ENCODE peak calls at places on chromosomes 13 and 19, in seven cellular contexts. M, F, B, X, Y, H and L are unnamed samples.

GRCh38 chr13:110480161-110480560 is 81.4 kb downstream of the RAB20 start:
- DNase-seq in B (no peak), H (no peak), M (no peak), F (no peak), X (no peak), Y (no peak), L (peak)

GRCh38 chr19:11597202-11598102 is at the start of gene ZNF627:
- DNase-seq in M (peak), H (peak), F (peak), B (peak), X (peak), Y (peak), L (peak)

GRCh38 chr13:49954674-49955455 is 18.7 kb upstream of the SPRYD7 start:
- DNase-seq in M (no peak), H (no peak), X (no peak), B (no peak), Y (no peak), F (no peak), L (no peak)

GRCh38 chr13:54312885-54313284 is 1284.3 kb downstream of the OLFM4 start:
- DNase-seq in H (peak), X (no peak), Y (no peak), B (no peak), F (no peak), M (no peak), L (no peak)

GRCh38 chr19:11887618-11888531 is at the start of gene ZNF69:
- DNase-seq in M (no peak), B (peak), H (peak), F (peak), X (peak), Y (peak), L (peak)

GRCh38 chr13:98910501-98910951 is 67.3 kb downstream of the DOCK9 start:
- DNase-seq in B (peak), H (no peak), F (no peak), X (no peak), M (peak), Y (peak), L (peak)

GRCh38 chr13:40063743-40064142 is 408.3 kb downstream of the COG6 start:
- DNase-seq in Y (no peak), F (no peak), H (no peak), X (no peak), B (no peak), M (no peak), L (peak)

GRCh38 chr19:16319466-16319865 is 5.2 kb upstream of the KLF2 start:
- DNase-seq in H (no peak), B (no peak), F (no peak), X (no peak), Y (no peak), M (no peak), L (no peak)

GRCh38 chr13:105774739-105775460 is 760.6 kb downstream of the EFNB2 start:
- DNase-seq in X (no peak), Y (no peak), B (no peak), F (no peak), H (no peak), M (no peak), L (peak)

GRCh38 chr19:11378319-11379189 is 4.1 kb downstream of the SWSAP1 start:
- DNase-seq in B (no peak), X (no peak), M (peak), Y (no peak), F (no peak), H (peak), L (peak)

GRCh38 chr19:33098023-33098652 is 17.2 kb downstream of the GPATCH1 start:
- DNase-seq in B (no peak), F (no peak), H (no peak), Y (no peak), M (no peak), X (no peak), L (no peak)

GRCh38 chr19:55712804-55713631 is 25.2 kb downstream of the NLRP9 start:
- DNase-seq in X (no peak), H (no peak), M (no peak), F (no peak), Y (no peak), B (no peak), L (no peak)

GRCh38 chr13:51479199-51479523 is 26.3 kb upstream of the INTS6 start:
- DNase-seq in H (no peak), M (peak), X (no peak), B (no peak), Y (no peak), F (no peak), L (no peak)

GRCh38 chr19:7863157-7863970 is 10.8 kb downstream of the PRR36 start:
- DNase-seq in B (no peak), H (peak), Y (no peak), X (no peak), F (no peak), M (no peak), L (peak)

GRCh38 chr19:45016388-45017314 is 15.4 kb downstream of the RELB start:
- DNase-seq in X (peak), M (peak), B (peak), F (peak), Y (peak), H (peak), L (peak)

GRCh38 chr13:67100723-67101122 is 129.4 kb downstream of the PCDH9 start:
- DNase-seq in F (no peak), M (no peak), X (no peak), Y (no peak), B (no peak), H (peak), L (peak)

GRCh38 chr19:40744554-40745401 is 5.5 kb downstream of the ACTMAP start:
- DNase-seq in B (no peak), X (no peak), Y (no peak), H (peak), M (no peak), F (no peak), L (peak)

GRCh38 chr19:51771369-51771768 is 10.4 kb downstream of the FPR2 start:
- DNase-seq in X (no peak), F (no peak), B (no peak), H (no peak), Y (no peak), M (no peak), L (no peak)

GRCh38 chr19:18205180-18205915 is 1.5 kb upstream of the RAB3A start:
- DNase-seq in Y (peak), M (peak), X (peak), H (peak), F (no peak), B (peak), L (peak)

GRCh38 chr19:29294343-29294811 is 81.4 kb upstream of the UQCRFS1 start:
- DNase-seq in Y (no peak), M (no peak), F (no peak), X (no peak), H (no peak), B (no peak), L (no peak)

GRCh38 chr19:42174188-42174587 is 41.9 kb upstream of the POU2F2 start:
- DNase-seq in H (no peak), F (no peak), B (no peak), M (no peak), Y (no peak), X (no peak), L (no peak)

GRCh38 chr19:51777570-51778460 is 16.8 kb downstream of the FPR2 start:
- DNase-seq in X (peak), F (no peak), Y (peak), H (peak), B (peak), M (peak), L (peak)

GRCh38 chr19:1567116-1567847 is 843 bp downstream of the MEX3D start:
- DNase-seq in M (peak), F (no peak), Y (no peak), X (no peak), H (no peak), B (no peak), L (no peak)

GRCh38 chr19:35029737-35030256 is 473 bp upstream of the SCN1B start:
- DNase-seq in M (no peak), Y (no peak), B (no peak), H (peak), F (no peak), X (no peak), L (no peak)

GRCh38 chr19:5308471-5309437 is 31.9 kb downstream of the PTPRS start:
- DNase-seq in F (no peak), H (no peak), M (peak), B (no peak), X (no peak), Y (no peak), L (peak)

GRCh38 chr13:110358381-110358780 is 51.3 kb downstream of the COL4A2 start:
- DNase-seq in H (no peak), Y (no peak), M (no peak), B (no peak), X (no peak), F (no peak), L (no peak)